ENCODE peak calls at places on chromosome 7, in nine cellular contexts. K, T, W, I, Q, V, Y, N and X are unnamed samples.

GRCh38 chr7:128035712-128036111 is 4.5 kb upstream of the LRRC4 start:
- DNase-seq in K (no peak), T (peak), W (peak), I (peak), Q (no peak), V (no peak), Y (no peak), N (no peak), X (peak)

GRCh38 chr7:977326-978048 is 2.1 kb upstream of the COX19 start:
- DNase-seq in K (no peak), T (no peak), W (no peak), I (peak), Q (no peak), V (no peak), Y (no peak), N (no peak), X (no peak)

GRCh38 chr7:69208848-69209247 is 389.4 kb upstream of the AUTS2 start:
- DNase-seq in K (no peak), T (no peak), W (no peak), I (no peak), Q (no peak), V (no peak), Y (no peak), N (no peak), X (no peak)

GRCh38 chr7:14376711-14377110 is 387.2 kb upstream of the ETV1 start:
- DNase-seq in K (no peak), T (no peak), W (no peak), I (peak), Q (no peak), V (no peak), Y (no peak), N (no peak), X (no peak)

GRCh38 chr7:10939237-10939910 is 34.3 kb upstream of the PHF14 start:
- DNase-seq in K (no peak), T (no peak), W (peak), I (no peak), Q (peak), V (peak), Y (no peak), N (no peak), X (peak)

GRCh38 chr7:129796186-129796775 is 156.5 kb downstream of the UBE2H start:
- DNase-seq in K (no peak), T (no peak), W (no peak), I (no peak), Q (no peak), V (no peak), Y (no peak), N (no peak), X (no peak)

GRCh38 chr7:37336259-37336658 is 112.4 kb downstream of the ELMO1 start:
- DNase-seq in K (no peak), T (no peak), W (no peak), I (no peak), Q (no peak), V (no peak), Y (no peak), N (no peak), X (no peak)

GRCh38 chr7:111159426-111159825 is 68.5 kb downstream of the LRRN3 start:
- DNase-seq in K (peak), T (no peak), W (peak), I (no peak), Q (peak), V (no peak), Y (no peak), N (no peak), X (peak)

GRCh38 chr7:25262586-25262985 is 34.3 kb upstream of the NPVF start:
- DNase-seq in K (peak), T (no peak), W (no peak), I (no peak), Q (no peak), V (no peak), Y (no peak), N (no peak), X (peak)

GRCh38 chr7:89339748-89340147 is 544.2 kb upstream of the TEX47 start:
- DNase-seq in K (no peak), T (no peak), W (no peak), I (no peak), Q (no peak), V (no peak), Y (no peak), N (no peak), X (no peak)

GRCh38 chr7:3922175-3922635 is 621.2 kb downstream of the SDK1 start:
- DNase-seq in K (peak), T (peak), W (peak), I (peak), Q (peak), V (no peak), Y (no peak), N (no peak), X (peak)

GRCh38 chr7:46940178-46940577 is 641.7 kb downstream of the TNS3 start:
- DNase-seq in K (no peak), T (no peak), W (no peak), I (no peak), Q (no peak), V (no peak), Y (no peak), N (no peak), X (no peak)

GRCh38 chr7:11373546-11374142 is 400.0 kb downstream of the PHF14 start:
- DNase-seq in K (peak), T (peak), W (peak), I (peak), Q (peak), V (no peak), Y (no peak), N (no peak), X (peak)

GRCh38 chr7:41787951-41788350 is 85.1 kb upstream of the INHBA start:
- DNase-seq in K (no peak), T (no peak), W (peak), I (no peak), Q (no peak), V (no peak), Y (no peak), N (no peak), X (no peak)

GRCh38 chr7:73880755-73881328 is 19.9 kb downstream of the TMEM270 start:
- DNase-seq in K (no peak), T (peak), W (peak), I (no peak), Q (no peak), V (no peak), Y (no peak), N (no peak), X (no peak)

GRCh38 chr7:96479015-96479645 is 157.2 kb upstream of the SLC25A13 start:
- DNase-seq in K (no peak), T (no peak), W (no peak), I (no peak), Q (peak), V (no peak), Y (no peak), N (no peak), X (no peak)

GRCh38 chr7:32163141-32163806 is 93.1 kb upstream of the PDE1C start:
- DNase-seq in K (peak), T (peak), W (peak), I (no peak), Q (peak), V (no peak), Y (peak), N (peak), X (peak)

GRCh38 chr7:1121886-1122831 is 34.2 kb downstream of the GPER1 start:
- DNase-seq in K (no peak), T (no peak), W (no peak), I (no peak), Q (no peak), V (no peak), Y (no peak), N (no peak), X (no peak)

GRCh38 chr7:149261321-149261828 is 621 bp upstream of the ZNF783 start:
- DNase-seq in K (peak), T (peak), W (peak), I (peak), Q (peak), V (no peak), Y (no peak), N (no peak), X (peak)

GRCh38 chr7:132666076-132666775 is 90.0 kb upstream of the PLXNA4 start:
- DNase-seq in K (no peak), T (no peak), W (peak), I (no peak), Q (peak), V (no peak), Y (no peak), N (no peak), X (peak)

GRCh38 chr7:1176891-1177373 is 16.9 kb upstream of the ZFAND2A start:
- DNase-seq in K (peak), T (peak), W (peak), I (peak), Q (peak), V (peak), Y (no peak), N (no peak), X (peak)

GRCh38 chr7:102473271-102473991 is 5.3 kb downstream of the POLR2J start:
- DNase-seq in K (no peak), T (no peak), W (no peak), I (no peak), Q (no peak), V (no peak), Y (peak), N (no peak), X (no peak)

GRCh38 chr7:30682131-30683083 is at the start of gene CRHR2:
- DNase-seq in K (no peak), T (peak), W (peak), I (peak), Q (no peak), V (peak), Y (no peak), N (no peak), X (no peak)
- H3K4me3 ChIP-seq in K (no peak), T (peak), W (peak), I (peak), Q (no peak), V (peak), Y (peak), N (peak), X (no peak)

GRCh38 chr7:36287371-36288241 is 102.1 kb upstream of the ANLN start:
- DNase-seq in K (no peak), T (peak), W (peak), I (no peak), Q (no peak), V (peak), Y (no peak), N (no peak), X (no peak)
- H3K4me3 ChIP-seq in K (no peak), T (no peak), W (no peak), I (no peak), Q (no peak), V (peak), Y (no peak), N (no peak), X (no peak)

DNA sequence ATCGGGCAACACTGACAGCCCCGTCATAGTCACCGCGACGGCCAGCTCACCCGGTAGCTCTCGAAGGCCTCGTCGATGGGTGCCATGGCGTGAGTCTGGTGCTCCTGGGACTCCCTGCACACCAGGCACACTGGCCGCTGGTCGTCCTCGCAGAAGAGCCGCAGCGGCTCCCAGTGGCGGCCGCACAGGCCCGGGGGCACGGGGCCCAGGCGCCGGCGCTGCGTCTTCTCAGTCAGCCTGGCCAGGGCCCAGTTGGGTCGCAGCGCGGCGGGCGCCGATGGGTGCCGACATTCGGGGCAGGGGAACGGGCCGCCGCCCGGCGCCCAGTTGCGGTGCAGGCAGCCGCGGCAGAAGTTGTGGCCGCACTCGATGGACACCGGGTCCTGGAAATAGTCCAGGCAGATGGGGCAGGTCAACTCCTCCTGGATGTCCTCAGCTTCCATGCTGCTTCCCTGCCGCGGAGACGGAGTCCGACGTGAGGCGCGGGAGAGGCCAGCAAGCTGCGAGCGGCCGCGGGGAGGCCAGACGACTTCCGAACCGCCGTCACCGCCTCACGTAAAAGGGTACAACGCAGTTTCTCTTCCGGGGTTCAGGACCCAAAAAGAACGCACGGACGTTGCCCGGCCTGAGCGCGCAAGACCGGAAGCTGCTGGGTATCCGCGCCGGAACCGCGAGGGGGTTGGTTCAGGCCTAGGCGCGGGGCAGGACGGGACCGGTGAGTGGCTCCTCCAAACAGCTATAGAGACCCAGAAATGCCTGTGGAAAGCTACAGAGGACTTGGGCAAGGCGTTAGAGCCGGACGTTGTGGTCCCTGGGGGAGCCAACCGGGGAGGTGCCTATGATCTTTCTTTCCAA is at the start of gene TRIM4:
- DNase-seq in K (peak), T (peak), W (peak), I (no peak), Q (peak), V (peak), Y (peak), N (peak), X (peak)
- H3K4me3 ChIP-seq in K (peak), T (peak), W (peak), I (no peak), Q (peak), V (peak), Y (peak), N (peak), X (peak)

DNA sequence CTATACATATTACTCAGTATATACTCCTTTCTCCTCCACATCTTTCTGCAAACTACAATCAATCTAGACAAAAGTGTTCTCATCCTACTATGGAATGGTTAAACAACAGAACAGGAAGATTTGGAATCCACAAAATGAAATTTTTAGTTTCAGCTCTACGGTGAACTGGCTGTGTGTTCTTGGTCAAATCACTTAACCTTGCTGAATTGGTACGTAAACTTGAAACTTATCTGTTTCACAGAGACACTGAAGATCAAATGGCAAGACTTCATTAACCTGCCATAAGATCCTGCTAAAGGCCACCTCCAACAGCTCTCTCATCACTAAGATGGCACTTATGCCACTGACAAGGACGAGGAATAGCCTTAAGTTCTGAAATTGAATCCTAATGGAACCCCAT is 1.5 kb downstream of the NUDCD3 start:
- DNase-seq in K (no peak), T (no peak), W (no peak), I (no peak), Q (no peak), V (no peak), Y (no peak), N (no peak), X (no peak)
- H3K4me3 ChIP-seq in K (peak), T (peak), W (peak), I (peak), Q (peak), V (peak), Y (peak), N (no peak), X (peak)

GRCh38 chr7:115289966-115290365 is 368.1 kb downstream of the MDFIC start:
- DNase-seq in K (no peak), T (no peak), W (peak), I (no peak), Q (no peak), V (no peak), Y (no peak), N (no peak), X (peak)
- H3K4me3 ChIP-seq in K (no peak), T (no peak), W (no peak), I (no peak), Q (no peak), V (no peak), Y (no peak), N (no peak), X (no peak)

DNA sequence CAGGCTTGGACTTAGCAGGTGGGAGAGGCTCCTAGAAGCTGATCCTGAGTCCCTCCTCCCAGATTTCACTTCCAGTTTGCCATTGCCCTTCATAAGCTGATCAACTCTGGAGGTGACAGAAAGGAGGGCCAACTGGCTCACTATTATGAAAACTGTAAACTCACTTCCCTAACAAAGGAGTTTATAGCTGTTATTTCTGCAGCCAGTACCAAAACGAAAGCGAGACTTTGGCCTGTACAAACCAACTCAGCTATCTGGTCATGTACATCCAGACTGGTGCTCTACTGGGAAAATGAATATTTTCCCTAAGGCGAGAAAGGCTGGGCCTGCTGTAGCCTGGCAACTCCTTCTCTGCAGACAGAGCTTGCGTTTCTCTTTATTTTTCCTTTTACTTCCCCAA is 54.6 kb downstream of the GALNT17 start:
- DNase-seq in K (no peak), T (no peak), W (no peak), I (no peak), Q (no peak), V (no peak), Y (no peak), N (no peak), X (no peak)
- H3K4me3 ChIP-seq in K (no peak), T (no peak), W (no peak), I (no peak), Q (no peak), V (no peak), Y (no peak), N (no peak), X (no peak)

DNA sequence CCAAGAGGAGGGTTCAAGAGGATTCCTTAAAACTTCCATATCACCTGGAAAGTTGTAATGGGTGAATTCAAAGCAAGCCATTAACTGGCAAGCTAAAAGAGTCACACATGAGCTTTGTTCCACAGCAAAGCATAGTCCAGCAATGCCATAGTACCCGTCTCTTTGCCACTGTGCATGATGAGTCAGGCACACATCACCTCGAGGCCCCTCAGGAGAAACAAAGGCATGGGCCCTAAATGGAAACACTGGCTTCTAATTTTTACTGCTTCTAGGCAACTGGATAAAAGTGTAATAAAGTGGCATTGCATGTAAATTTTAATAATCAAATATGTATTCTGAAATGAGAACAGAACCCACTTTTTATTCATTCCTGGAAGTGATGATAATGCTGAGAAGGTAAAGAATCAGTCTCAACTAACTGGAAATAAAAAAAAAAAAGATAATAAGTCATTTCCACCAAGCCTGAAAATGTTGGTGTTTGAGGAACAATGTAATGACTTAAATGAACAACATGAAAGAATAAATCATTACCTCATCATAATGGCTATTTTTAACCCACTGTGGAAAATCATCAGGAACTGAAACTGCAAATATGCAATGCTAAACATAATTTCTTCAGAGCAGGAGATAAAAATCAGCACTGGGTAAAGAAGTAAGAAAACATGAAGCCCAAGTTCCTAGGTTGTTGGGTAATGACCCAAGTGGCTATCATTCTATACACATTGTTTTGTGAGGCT is 104.9 kb downstream of the CDK6 start:
- DNase-seq in K (peak), T (no peak), W (peak), I (no peak), Q (peak), V (no peak), Y (no peak), N (no peak), X (peak)
- H3K4me3 ChIP-seq in K (no peak), T (no peak), W (peak), I (no peak), Q (no peak), V (no peak), Y (no peak), N (no peak), X (no peak)

GRCh38 chr7:135480966-135481599 is 28.8 kb downstream of the CNOT4 start:
- DNase-seq in K (no peak), T (no peak), W (no peak), I (no peak), Q (no peak), V (no peak), Y (no peak), N (no peak), X (no peak)
- H3K4me3 ChIP-seq in K (no peak), T (no peak), W (no peak), I (no peak), Q (no peak), V (no peak), Y (no peak), N (no peak), X (no peak)

GRCh38 chr7:2476298-2476697 is at the start of gene GRIFIN:
- DNase-seq in K (no peak), T (no peak), W (no peak), I (no peak), Q (no peak), V (no peak), Y (no peak), N (no peak), X (no peak)
- H3K4me3 ChIP-seq in K (no peak), T (no peak), W (no peak), I (no peak), Q (no peak), V (no peak), Y (no peak), N (no peak), X (no peak)

DNA sequence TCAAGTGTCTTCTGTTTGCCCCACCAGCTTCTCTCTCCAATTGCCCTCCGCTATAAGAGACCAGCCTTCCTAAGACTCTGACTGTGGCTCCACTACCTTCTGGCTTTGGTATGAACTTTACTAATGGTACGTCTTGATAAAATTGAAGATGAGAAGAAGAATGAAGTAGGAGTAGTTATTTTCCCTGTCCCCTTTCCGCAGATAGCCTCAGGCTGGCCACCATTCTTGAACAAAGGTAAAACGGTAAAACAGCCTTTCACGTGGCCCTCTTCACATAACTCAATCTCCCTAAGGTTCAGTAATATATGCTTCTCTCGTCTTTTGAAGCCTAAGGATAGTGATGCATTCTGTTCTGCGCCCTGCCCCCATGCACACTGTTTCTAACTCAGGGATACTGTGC is 9.9 kb upstream of the ITGB8 start:
- DNase-seq in K (no peak), T (no peak), W (no peak), I (no peak), Q (no peak), V (no peak), Y (no peak), N (no peak), X (no peak)
- H3K4me3 ChIP-seq in K (no peak), T (no peak), W (no peak), I (no peak), Q (no peak), V (no peak), Y (no peak), N (no peak), X (no peak)